ENCODE peak calls at places on chromosomes 6 and 20, in seven cellular contexts. Y, H, L, W, Z, J and B are unnamed samples.

GRCh38 chr6:14798996-14799588 is 446.8 kb upstream of the JARID2 start:
- DNase-seq in Y (no peak), H (no peak), L (no peak), W (no peak), Z (no peak), J (no peak), B (no peak)

GRCh38 chr20:31712112-31712553 is 10.5 kb downstream of the BCL2L1 start:
- DNase-seq in Y (no peak), H (peak; percentile 59), L (no peak), W (no peak), Z (peak; percentile 69), J (peak; percentile 55), B (no peak)

GRCh38 chr6:25156123-25156522 is 123.1 kb upstream of the CARMIL1 start:
- DNase-seq in Y (no peak), H (no peak), L (no peak), W (no peak), Z (no peak), J (no peak), B (no peak)

GRCh38 chr6:49902856-49903255 is 36.5 kb upstream of the CRISP1 start:
- DNase-seq in Y (no peak), H (no peak), L (no peak), W (no peak), Z (no peak), J (no peak), B (no peak)

GRCh38 chr20:48209102-48209501 is 423.8 kb upstream of the SULF2 start:
- DNase-seq in Y (no peak), H (no peak), L (no peak), W (no peak), Z (no peak), J (no peak), B (no peak)

GRCh38 chr20:5056801-5057599 is 55.7 kb upstream of the SLC23A2 start:
- DNase-seq in Y (peak; percentile 31), H (peak; percentile 77), L (peak; percentile 25), W (peak; percentile 54), Z (peak; percentile 43), J (peak; percentile 58), B (peak; percentile 71)

GRCh38 chr6:146339716-146340115 is 203.9 kb upstream of the RAB32 start:
- DNase-seq in Y (peak; percentile 35), H (no peak), L (peak; percentile 36), W (peak; percentile 50), Z (no peak), J (no peak), B (no peak)

GRCh38 chr20:35295058-35295457 is 2.8 kb upstream of the FAM83C start:
- DNase-seq in Y (no peak), H (no peak), L (no peak), W (no peak), Z (no peak), J (no peak), B (no peak)

GRCh38 chr6:156686429-156686939 is 90.7 kb upstream of the ARID1B start:
- DNase-seq in Y (peak; percentile 73), H (peak; percentile 42), L (peak; percentile 29), W (peak; percentile 53), Z (peak; percentile 37), J (no peak), B (peak; percentile 47)

GRCh38 chr6:152399409-152399808 is 237.8 kb downstream of the SYNE1 start:
- DNase-seq in Y (peak; percentile 80), H (no peak), L (no peak), W (no peak), Z (no peak), J (no peak), B (no peak)

GRCh38 chr20:63087236-63087871 is 80.6 kb upstream of the BHLHE23 start:
- DNase-seq in Y (no peak), H (no peak), L (no peak), W (no peak), Z (no peak), J (no peak), B (peak; percentile 38)

GRCh38 chr6:34027445-34027936 is 118.4 kb downstream of the GRM4 start:
- DNase-seq in Y (peak; percentile 22), H (peak; percentile 52), L (no peak), W (peak; percentile 11), Z (peak; percentile 71), J (peak; percentile 90), B (peak; percentile 79)

GRCh38 chr6:27078734-27079357 is 168.7 kb upstream of the PRSS16 start:
- DNase-seq in Y (peak; percentile 79), H (peak; percentile 78), L (no peak), W (peak; percentile 76), Z (peak; percentile 31), J (peak; percentile 54), B (peak; percentile 69)
- H3K4me3 ChIP-seq in Y (peak overlapping the region; percentile 23), H (peak overlapping the region; percentile 60), L (no peak overlapping the region), W (no peak overlapping the region), Z (peak overlapping the region; percentile 25), J (peak overlapping the region; percentile 51), B (peak overlapping the region; percentile 50)

GRCh38 chr6:167210375-167211295 is 52.9 kb upstream of the GPR31 start:
- DNase-seq in Y (peak; percentile 10), H (no peak), L (no peak), W (no peak), Z (no peak), J (no peak), B (no peak)
- TF ChIP-seq CTCF in Y (no peak), H (no peak), L (no peak), W (no peak), Z (no peak), J (no peak), B (no peak)

GRCh38 chr6:94050515-94050914 is 631.2 kb upstream of the EPHA7 start:
- DNase-seq in Y (no peak), H (no peak), L (no peak), W (no peak), Z (no peak), J (no peak), B (no peak)

GRCh38 chr6:94049001-94049400 is 629.6 kb upstream of the EPHA7 start:
- DNase-seq in Y (no peak), H (no peak), L (no peak), W (no peak), Z (no peak), J (no peak), B (no peak)

GRCh38 chr6:94041930-94042724 is 622.8 kb upstream of the EPHA7 start:
- DNase-seq in Y (no peak), H (no peak), L (no peak), W (no peak), Z (no peak), J (no peak), B (no peak)

GRCh38 chr6:94045473-94045872 is 626.1 kb upstream of the EPHA7 start:
- DNase-seq in Y (no peak), H (no peak), L (no peak), W (no peak), Z (no peak), J (no peak), B (no peak)
- H3K4me3 ChIP-seq in Y (no peak overlapping the region), H (no peak overlapping the region), L (no peak overlapping the region), W (no peak overlapping the region), Z (no peak overlapping the region), J (no peak overlapping the region), B (no peak overlapping the region)

GRCh38 chr6:168004023-168004422 is 6.6 kb downstream of the KIF25 start:
- DNase-seq in Y (no peak), H (no peak), L (no peak), W (no peak), Z (no peak), J (no peak), B (no peak)
- TF ChIP-seq CTCF in Y (no peak), H (no peak), L (no peak), W (no peak), Z (no peak), J (no peak), B (no peak)

DNA sequence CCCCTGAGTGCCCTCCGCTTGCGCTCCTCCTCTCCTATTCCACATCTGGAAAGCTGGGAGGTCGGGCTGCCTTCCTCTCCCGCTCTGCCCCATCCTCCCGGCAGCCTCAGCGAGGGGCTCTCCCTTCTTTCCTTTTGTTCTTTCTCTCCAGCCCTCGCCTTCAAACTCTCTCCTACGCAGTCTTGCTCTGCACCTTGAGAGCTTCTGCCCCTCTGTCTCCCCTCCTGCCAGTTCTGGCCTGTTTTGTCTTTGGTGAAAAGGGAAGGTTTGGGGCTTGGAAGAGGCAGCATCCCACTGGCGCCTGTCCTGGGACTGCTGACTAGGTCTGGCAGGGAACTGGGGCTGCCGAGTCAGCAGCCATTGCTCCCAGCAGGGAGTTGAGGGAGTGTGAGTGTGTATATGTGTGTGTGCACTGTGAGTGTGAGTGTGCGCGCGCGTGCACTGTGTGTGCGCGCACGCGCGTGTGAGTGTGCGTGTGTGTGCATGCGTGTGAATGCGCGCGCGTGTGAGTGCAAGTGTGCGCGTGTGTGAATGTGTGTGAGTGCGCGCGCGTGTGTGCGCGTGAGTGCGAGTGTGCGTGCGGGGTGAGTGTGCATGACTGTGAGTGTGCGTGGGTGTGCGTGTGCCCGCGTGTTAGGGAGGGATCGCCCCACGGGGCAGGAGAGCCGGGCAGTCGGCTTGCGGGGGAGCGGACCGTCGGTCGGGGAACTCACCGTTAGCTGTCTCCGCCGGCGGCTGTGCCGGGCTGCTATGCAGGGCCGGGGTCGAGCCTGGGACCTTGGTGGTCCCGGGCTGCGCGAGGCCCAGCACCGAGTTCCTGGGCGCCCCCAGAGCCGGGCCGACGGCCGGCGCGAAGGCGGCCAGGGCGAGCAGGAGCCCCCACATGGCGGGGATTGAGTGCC is 488 bp downstream of the CPXM1 start:
- DNase-seq in Y (peak; percentile 41), H (no peak), L (no peak), W (peak; percentile 34), Z (no peak), J (no peak), B (no peak)
- H3K4me3 ChIP-seq in Y (peak overlapping the region; percentile 51), H (peak overlapping the region; percentile 10), L (peak overlapping the region; percentile 45), W (peak overlapping the region; percentile 36), Z (peak overlapping the region; percentile 15), J (no peak overlapping the region), B (no peak overlapping the region)